ENCODE peak calls at places on chromosomes 6 and 20, in seven cellular contexts. L, W, Y, R, Z, O and M are unnamed samples. For H3K27me3, the result is how much of the 10 kb centered on the place peaks cover.

GRCh38 chr6:47135772-47136171 is 93.6 kb upstream of the ADGRF1 start:
- DNase-seq in Z (no peak), L (no peak), R (no peak), W (peak), Y (no peak), O (no peak), M (no peak)

GRCh38 chr6:21447987-21448386 is 145.6 kb upstream of the SOX4 start:
- DNase-seq in Y (no peak), O (no peak), W (no peak), L (no peak), R (no peak), Z (no peak), M (no peak)

GRCh38 chr20:59124326-59125029 is 39.1 kb upstream of the ZNF831 start:
- DNase-seq in W (no peak), L (no peak), Z (no peak), O (no peak), R (no peak), Y (no peak), M (no peak)

GRCh38 chr6:168150551-168151444 is 71.8 kb upstream of the FRMD1 start:
- DNase-seq in Z (peak), W (no peak), Y (no peak), O (no peak), L (no peak), R (peak), M (no peak)

GRCh38 chr6:29946787-29947186 is 4.5 kb downstream of the HLA-A start:
- DNase-seq in W (no peak), L (no peak), O (no peak), R (no peak), Z (no peak), Y (no peak), M (no peak)

GRCh38 chr20:43942213-43942590 is 27.6 kb downstream of the TOX2 start:
- DNase-seq in O (no peak), R (no peak), L (no peak), W (no peak), Z (no peak), Y (no peak), M (no peak)

GRCh38 chr20:38870733-38871559 is 55.3 kb upstream of the FAM83D start:
- DNase-seq in Y (no peak), Z (no peak), R (no peak), O (no peak), W (peak), L (no peak), M (no peak)

GRCh38 chr6:57072108-57072507 is 17.9 kb upstream of the ZNF451 start:
- DNase-seq in Z (no peak), R (no peak), W (peak), L (no peak), Y (no peak), O (no peak), M (no peak)

GRCh38 chr20:8749101-8749500 is 319.8 kb upstream of the PLCB4 start:
- DNase-seq in R (no peak), Y (no peak), O (no peak), Z (no peak), L (no peak), W (peak), M (no peak)

GRCh38 chr6:52162940-52163908 is 23.0 kb upstream of the IL17A start:
- DNase-seq in W (no peak), O (no peak), Y (no peak), R (no peak), L (no peak), Z (no peak), M (no peak)

DNA sequence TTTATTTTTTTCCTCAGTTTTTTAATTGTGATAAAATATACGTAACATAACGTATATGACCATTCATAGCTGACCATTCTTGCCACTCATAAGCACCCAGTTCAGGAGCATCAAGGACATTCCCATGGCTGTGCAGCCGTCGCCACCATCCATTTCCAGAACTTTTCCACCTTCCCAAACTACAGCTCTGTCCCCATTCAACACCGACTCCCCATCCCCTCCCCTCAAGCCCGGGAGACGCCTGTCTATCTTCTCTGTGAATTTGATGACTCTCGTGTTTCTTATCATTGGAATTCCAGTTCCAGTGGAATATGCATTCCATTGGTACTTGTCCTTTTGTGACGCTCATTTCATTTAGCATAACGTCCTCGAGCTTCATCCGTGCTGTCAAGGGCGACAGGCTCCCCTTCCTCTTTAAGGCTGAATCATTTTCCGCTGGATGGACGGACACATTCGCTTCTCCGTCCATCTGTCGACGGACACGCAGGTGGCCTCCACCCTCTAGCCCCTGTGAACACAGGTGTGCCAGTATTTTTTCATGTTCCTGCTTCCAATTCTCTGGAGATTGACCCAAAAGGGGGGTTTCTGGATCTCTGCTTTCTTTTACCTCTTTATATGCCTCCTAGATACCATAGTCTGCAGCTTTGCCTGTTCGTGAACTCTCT is 88.1 kb downstream of the YTHDF1 start:
- DNase-seq in L (peak), W (no peak), R (no peak), O (no peak), Z (no peak), Y (peak), M (no peak)
- H3K27me3 ChIP-seq in L (half or more), W (under half), R (under half), O (under half), Z (under half), Y (under half), M (under half)

GRCh38 chr6:16343593-16343992 is 105.2 kb downstream of the GMPR start:
- DNase-seq in Y (no peak), L (no peak), W (peak), R (no peak), Z (no peak), O (no peak), M (no peak)
- H3K4me3 ChIP-seq in Y (no peak), L (no peak), W (no peak), R (no peak), Z (no peak), O (no peak), M (no peak)

DNA sequence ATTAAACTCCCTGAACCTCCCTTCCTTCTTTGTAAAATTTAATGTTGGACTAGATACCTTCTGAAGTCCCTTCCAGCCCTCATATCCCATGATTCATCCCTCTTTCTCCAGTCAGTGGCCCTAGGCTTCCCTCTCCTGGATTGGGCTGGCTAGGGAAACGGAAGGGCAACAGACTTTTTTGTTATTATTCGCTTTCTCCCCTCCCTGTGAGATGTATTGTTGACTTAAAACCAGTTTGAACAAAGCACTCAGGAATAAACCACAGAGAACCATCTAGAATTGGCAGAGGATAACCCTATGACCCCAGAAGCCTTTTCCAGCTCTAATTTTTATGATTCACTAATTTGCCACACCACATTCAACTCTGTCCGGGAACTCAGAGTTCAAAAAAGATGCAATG is 239.7 kb upstream of the SUPT3H start:
- DNase-seq in O (no peak), W (peak), L (no peak), R (no peak), Y (no peak), Z (no peak), M (no peak)
- TF ChIP-seq CTCF in O (peak), W (no peak), L (no peak), R (no peak), Y (no peak), Z (no peak), M (no peak)

GRCh38 chr20:63365601-63366509 is 4.7 kb upstream of the CHRNA4 start:
- DNase-seq in O (no peak), W (no peak), Y (peak), R (no peak), Z (peak), L (peak), M (no peak)
- H3K27me3 ChIP-seq in O (under half), W (under half), Y (under half), R (under half), Z (under half), L (under half), M (under half)